ENCODE peak calls at places on chromosomes 6 and 20, in eight cellular contexts. L is small intestine, R is testis, O is PC-3, A is pancreas, X is SK-N-MC, J is colonic mucosa, T is cardiac muscle cell. V is an unnamed sample.

GRCh38 chr6:158517038-158517437 is 42.9 kb upstream of the TMEM181 start:
- DNase-seq in L (no peak), R (no peak), O (no peak), A (no peak), X (no peak), J (no peak), T (no peak), V (no peak)

GRCh38 chr20:9903048-9903651 is 64.3 kb upstream of the PAK5 start:
- DNase-seq in L (no peak), R (peak; percentile 26), O (peak; percentile 30), A (no peak), X (no peak), J (no peak), T (peak; percentile 5), V (peak; percentile 5)

GRCh38 chr6:40550096-40550731 is 37.0 kb downstream of the LRFN2 start:
- DNase-seq in L (peak; percentile 65), R (peak; percentile 59), O (peak; percentile 49), A (peak; percentile 42), X (no peak), J (peak; percentile 65), T (peak; percentile 67), V (peak; percentile 53)

GRCh38 chr6:166760288-166760687 is 133.2 kb upstream of the RPS6KA2 start:
- DNase-seq in L (no peak), R (no peak), O (no peak), A (no peak), X (no peak), J (no peak), T (no peak), V (peak; percentile 26)

GRCh38 chr6:131914234-131914633 is 36.9 kb downstream of the CCN2 start:
- DNase-seq in L (no peak), R (no peak), O (peak; percentile 71), A (no peak), X (no peak), J (no peak), T (no peak), V (no peak)

GRCh38 chr6:87558446-87558845 is 31.3 kb downstream of the RARS2 start:
- DNase-seq in L (no peak), R (no peak), O (no peak), A (no peak), X (no peak), J (no peak), T (no peak), V (no peak)

GRCh38 chr20:1651268-1651667 is 6.3 kb downstream of the SIRPG start:
- DNase-seq in L (no peak), R (no peak), O (no peak), A (no peak), X (no peak), J (no peak), T (no peak), V (no peak)

GRCh38 chr6:152117156-152118129 is 310.0 kb downstream of the ESR1 start:
- DNase-seq in L (no peak), R (no peak), O (no peak), A (no peak), X (no peak), J (no peak), T (no peak), V (peak; percentile 38)

GRCh38 chr6:166989427-166990034 is 9.7 kb upstream of the CEP43 start:
- DNase-seq in L (peak; percentile 28), R (no peak), O (peak; percentile 46), A (no peak), X (no peak), J (no peak), T (peak; percentile 62), V (peak; percentile 6)

GRCh38 chr6:161044335-161044734 is 52.8 kb downstream of the MAP3K4 start:
- DNase-seq in L (no peak), R (no peak), O (peak; percentile 21), A (no peak), X (no peak), J (no peak), T (no peak), V (no peak)

GRCh38 chr6:163287626-163288025 is 126.9 kb upstream of the QKI start:
- DNase-seq in L (no peak), R (no peak), O (no peak), A (no peak), X (no peak), J (no peak), T (no peak), V (no peak)

GRCh38 chr6:39206250-39206721 is 23.0 kb downstream of the KCNK5 start:
- DNase-seq in L (peak; percentile 79), R (no peak), O (no peak), A (peak; percentile 58), X (no peak), J (no peak), T (no peak), V (no peak)

GRCh38 chr6:122184260-122184934 is 215.1 kb upstream of the HSF2 start:
- DNase-seq in L (peak; percentile 12), R (no peak), O (peak; percentile 19), A (no peak), X (no peak), J (no peak), T (peak; percentile 46), V (no peak)

GRCh38 chr20:58660855-58661254 is 9.8 kb downstream of the STX16 start:
- DNase-seq in L (no peak), R (no peak), O (no peak), A (no peak), X (no peak), J (no peak), T (no peak), V (no peak)

GRCh38 chr6:90131614-90132423 is 164.8 kb downstream of the BACH2 start:
- DNase-seq in L (no peak), R (no peak), O (no peak), A (no peak), X (no peak), J (no peak), T (peak; percentile 8), V (no peak)

GRCh38 chr20:1423625-1424106 is 30.8 kb upstream of the FKBP1A start:
- DNase-seq in L (peak; percentile 91), R (no peak), O (peak; percentile 53), A (peak; percentile 34), X (peak; percentile 60), J (peak; percentile 63), T (peak; percentile 86), V (no peak)

GRCh38 chr20:36179170-36179945 is 24.8 kb downstream of the EPB41L1 start:
- DNase-seq in L (no peak), R (no peak), O (no peak), A (no peak), X (no peak), J (no peak), T (no peak), V (no peak)

GRCh38 chr20:20513720-20514119 is 145.8 kb downstream of the INSM1 start:
- DNase-seq in L (no peak), R (no peak), O (no peak), A (no peak), X (no peak), J (no peak), T (no peak), V (no peak)

GRCh38 chr20:20518263-20518662 is 150.4 kb downstream of the INSM1 start:
- DNase-seq in L (no peak), R (no peak), O (no peak), A (no peak), X (no peak), J (no peak), T (no peak), V (no peak)

GRCh38 chr20:20520776-20521175 is 152.9 kb downstream of the INSM1 start:
- DNase-seq in L (no peak), R (no peak), O (peak; percentile 87), A (no peak), X (no peak), J (no peak), T (peak; percentile 6), V (no peak)

GRCh38 chr20:20519269-20519668 is 151.4 kb downstream of the INSM1 start:
- DNase-seq in L (peak; percentile 93), R (no peak), O (peak; percentile 8), A (no peak), X (no peak), J (peak; percentile 55), T (no peak), V (no peak)

DNA sequence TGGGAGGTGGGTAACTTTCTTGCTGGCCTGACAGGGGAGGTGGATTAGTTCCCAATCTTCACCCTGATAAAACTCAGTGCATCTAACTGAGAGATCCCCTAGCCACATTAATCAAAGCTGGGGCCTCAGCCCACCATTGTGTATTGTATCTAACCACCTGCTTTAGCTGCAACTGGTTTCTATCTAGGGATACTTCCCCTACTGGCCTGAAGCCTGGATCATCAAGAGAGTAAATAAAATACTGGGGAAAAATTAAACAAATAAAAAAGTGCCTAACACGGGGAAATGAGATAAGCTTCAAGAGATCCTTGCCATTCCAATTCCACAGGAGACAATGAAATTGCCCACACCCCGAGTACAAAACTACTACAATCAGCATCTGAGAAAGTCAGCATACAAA is 149.4 kb downstream of the INSM1 start:
- DNase-seq in L (no peak), R (no peak), O (no peak), A (no peak), X (no peak), J (no peak), T (no peak), V (no peak)
- H3K36me3 ChIP-seq in L (peaks cover 5% of the 10 kb centered on the region), R (no peaks in the 10 kb centered on the region), O (peaks cover 6% of the 10 kb centered on the region), A (peaks cover 35% of the 10 kb centered on the region), X (no peaks in the 10 kb centered on the region), J (peaks cover 5% of the 10 kb centered on the region), T (no peaks in the 10 kb centered on the region), V (peaks cover 39% of the 10 kb centered on the region)

GRCh38 chr6:136961848-136962247 is 39.7 kb downstream of the SLC35D3 start:
- DNase-seq in L (peak; percentile 38), R (no peak), O (no peak), A (no peak), X (no peak), J (peak; percentile 30), T (no peak), V (no peak)
- H3K27ac ChIP-seq in L (no peak overlapping the region), R (no peak overlapping the region), O (no peak overlapping the region), A (no peak overlapping the region), X (no peak overlapping the region), J (peak overlapping the region; percentile 84), T (peak overlapping the region; percentile 93), V (no peak overlapping the region)

GRCh38 chr6:79042799-79043126 is 35.3 kb downstream of the PHIP start:
- DNase-seq in L (no peak), R (no peak), O (no peak), A (no peak), X (no peak), J (no peak), T (no peak), V (no peak)

GRCh38 chr6:79034865-79035264 is 43.2 kb downstream of the PHIP start:
- DNase-seq in L (no peak), R (no peak), O (no peak), A (no peak), X (no peak), J (no peak), T (no peak), V (no peak)

GRCh38 chr6:79042088-79042798 is 35.8 kb downstream of the PHIP start:
- DNase-seq in L (peak; percentile 3), R (no peak), O (no peak), A (no peak), X (no peak), J (no peak), T (no peak), V (no peak)

GRCh38 chr6:79040083-79040482 is 38.0 kb downstream of the PHIP start:
- DNase-seq in L (no peak), R (no peak), O (no peak), A (no peak), X (no peak), J (no peak), T (peak; percentile 43), V (no peak)

GRCh38 chr6:79038061-79038460 is 40.0 kb downstream of the PHIP start:
- DNase-seq in L (no peak), R (no peak), O (no peak), A (no peak), X (no peak), J (no peak), T (no peak), V (no peak)
- H3K36me3 ChIP-seq in L (no peaks in the 10 kb centered on the region), R (no peaks in the 10 kb centered on the region), O (peaks cover 4% of the 10 kb centered on the region), A (peaks cover 21% of the 10 kb centered on the region), X (peaks cover 92% of the 10 kb centered on the region), J (no peaks in the 10 kb centered on the region), T (peaks cover 23% of the 10 kb centered on the region), V (peaks cover 30% of the 10 kb centered on the region)

GRCh38 chr6:14550817-14551216 is 433.2 kb downstream of the CD83 start:
- DNase-seq in L (peak; percentile 96), R (peak; percentile 44), O (no peak), A (no peak), X (peak; percentile 42), J (peak; percentile 47), T (peak; percentile 15), V (no peak)
- H3K27ac ChIP-seq in L (peak overlapping the region; percentile 95), R (no peak overlapping the region), O (no peak overlapping the region), A (no peak overlapping the region), X (no peak overlapping the region), J (peak overlapping the region; percentile 73), T (no peak overlapping the region), V (no peak overlapping the region)